ENCODE peak calls at places on chromosomes 16 and 17, in eight cellular contexts. One of them, this sample, is unnamed.

GRCh38 chr17:66684716-66685115 is 150.2 kb upstream of the CACNG5 start:
- DNase-seq in fibroblast of lung: no peak
- DNase-seq in Peyer's patch: no peak
- DNase-seq in Panc1: no peak
- DNase-seq in left ventricle myocardium inferior: no peak
- DNase-seq in CD8-positive, alpha-beta T cell: no peak
- DNase-seq in neural progenitor cell: no peak
- DNase-seq in gastrocnemius medialis: no peak
- DNase-seq in this sample: no peak

GRCh38 chr17:80511222-80512180 is 33.1 kb upstream of the RPTOR start:
- DNase-seq in fibroblast of lung: no peak
- DNase-seq in Peyer's patch: no peak
- DNase-seq in Panc1: no peak
- DNase-seq in left ventricle myocardium inferior: no peak
- DNase-seq in CD8-positive, alpha-beta T cell: no peak
- DNase-seq in neural progenitor cell: peak
- DNase-seq in gastrocnemius medialis: no peak
- DNase-seq in this sample: no peak

GRCh38 chr17:40309938-40310510 is 1.0 kb downstream of the RARA start:
- DNase-seq in fibroblast of lung: no peak
- DNase-seq in Peyer's patch: peak
- DNase-seq in Panc1: no peak
- DNase-seq in left ventricle myocardium inferior: peak
- DNase-seq in CD8-positive, alpha-beta T cell: no peak
- DNase-seq in neural progenitor cell: no peak
- DNase-seq in gastrocnemius medialis: peak
- DNase-seq in this sample: no peak

GRCh38 chr16:59213952-59214351 is 479.8 kb upstream of the GOT2 start:
- DNase-seq in fibroblast of lung: peak
- DNase-seq in Peyer's patch: no peak
- DNase-seq in Panc1: no peak
- DNase-seq in left ventricle myocardium inferior: no peak
- DNase-seq in CD8-positive, alpha-beta T cell: no peak
- DNase-seq in neural progenitor cell: no peak
- DNase-seq in gastrocnemius medialis: no peak
- DNase-seq in this sample: no peak

GRCh38 chr17:33291248-33292183 is 1.6 kb downstream of the ASIC2 start:
- DNase-seq in fibroblast of lung: peak
- DNase-seq in Peyer's patch: peak
- DNase-seq in Panc1: no peak
- DNase-seq in left ventricle myocardium inferior: no peak
- DNase-seq in CD8-positive, alpha-beta T cell: no peak
- DNase-seq in neural progenitor cell: peak
- DNase-seq in gastrocnemius medialis: no peak
- DNase-seq in this sample: no peak

GRCh38 chr16:87404764-87405625 is 12.9 kb downstream of the MAP1LC3B start:
- DNase-seq in fibroblast of lung: no peak
- DNase-seq in Peyer's patch: no peak
- DNase-seq in Panc1: no peak
- DNase-seq in left ventricle myocardium inferior: peak
- DNase-seq in CD8-positive, alpha-beta T cell: no peak
- DNase-seq in neural progenitor cell: no peak
- DNase-seq in gastrocnemius medialis: no peak
- DNase-seq in this sample: no peak

GRCh38 chr17:53353919-53354351 is 468.8 kb upstream of the KIF2B start:
- DNase-seq in fibroblast of lung: peak
- DNase-seq in Peyer's patch: no peak
- DNase-seq in Panc1: no peak
- DNase-seq in left ventricle myocardium inferior: no peak
- DNase-seq in CD8-positive, alpha-beta T cell: no peak
- DNase-seq in neural progenitor cell: no peak
- DNase-seq in gastrocnemius medialis: no peak
- DNase-seq in this sample: no peak

GRCh38 chr17:7560172-7561027 is 1.3 kb upstream of the SENP3 start:
- DNase-seq in fibroblast of lung: peak
- DNase-seq in Peyer's patch: peak
- DNase-seq in Panc1: no peak
- DNase-seq in left ventricle myocardium inferior: peak
- DNase-seq in CD8-positive, alpha-beta T cell: no peak
- DNase-seq in neural progenitor cell: peak
- DNase-seq in gastrocnemius medialis: peak
- DNase-seq in this sample: peak

GRCh38 chr17:16283705-16284104 is 66.7 kb downstream of the PIGL start:
- DNase-seq in fibroblast of lung: peak
- DNase-seq in Peyer's patch: no peak
- DNase-seq in Panc1: no peak
- DNase-seq in left ventricle myocardium inferior: no peak
- DNase-seq in CD8-positive, alpha-beta T cell: no peak
- DNase-seq in neural progenitor cell: no peak
- DNase-seq in gastrocnemius medialis: no peak
- DNase-seq in this sample: no peak

GRCh38 chr16:58198739-58199411 is 969 bp upstream of the CSNK2A2 start:
- DNase-seq in fibroblast of lung: no peak
- DNase-seq in Peyer's patch: no peak
- DNase-seq in Panc1: no peak
- DNase-seq in left ventricle myocardium inferior: no peak
- DNase-seq in CD8-positive, alpha-beta T cell: no peak
- DNase-seq in neural progenitor cell: no peak
- DNase-seq in gastrocnemius medialis: no peak
- DNase-seq in this sample: no peak

GRCh38 chr17:3994221-3994576 is 30.0 kb upstream of the ATP2A3 start:
- DNase-seq in fibroblast of lung: no peak
- DNase-seq in Peyer's patch: peak
- DNase-seq in Panc1: no peak
- DNase-seq in left ventricle myocardium inferior: no peak
- DNase-seq in CD8-positive, alpha-beta T cell: no peak
- DNase-seq in neural progenitor cell: no peak
- DNase-seq in gastrocnemius medialis: no peak
- DNase-seq in this sample: no peak

GRCh38 chr17:7035591-7036368 is at the start of gene SLC16A13:
- DNase-seq in fibroblast of lung: peak
- DNase-seq in Peyer's patch: peak
- DNase-seq in Panc1: peak
- DNase-seq in left ventricle myocardium inferior: peak
- DNase-seq in CD8-positive, alpha-beta T cell: peak
- DNase-seq in neural progenitor cell: peak
- DNase-seq in gastrocnemius medialis: peak
- DNase-seq in this sample: peak

GRCh38 chr17:44355642-44356099 is 8.0 kb downstream of the FAM171A2 start:
- DNase-seq in fibroblast of lung: no peak
- DNase-seq in Peyer's patch: no peak
- DNase-seq in Panc1: no peak
- DNase-seq in left ventricle myocardium inferior: no peak
- DNase-seq in CD8-positive, alpha-beta T cell: no peak
- DNase-seq in neural progenitor cell: no peak
- DNase-seq in gastrocnemius medialis: no peak
- DNase-seq in this sample: no peak

GRCh38 chr17:21012736-21013135 is 30.1 kb downstream of the USP22 start:
- DNase-seq in fibroblast of lung: no peak
- DNase-seq in Peyer's patch: no peak
- DNase-seq in Panc1: no peak
- DNase-seq in left ventricle myocardium inferior: no peak
- DNase-seq in CD8-positive, alpha-beta T cell: no peak
- DNase-seq in neural progenitor cell: no peak
- DNase-seq in gastrocnemius medialis: no peak
- DNase-seq in this sample: no peak

GRCh38 chr16:85628651-85629050 is 15.5 kb downstream of the GSE1 start:
- DNase-seq in fibroblast of lung: no peak
- DNase-seq in Peyer's patch: no peak
- DNase-seq in Panc1: no peak
- DNase-seq in left ventricle myocardium inferior: no peak
- DNase-seq in CD8-positive, alpha-beta T cell: no peak
- DNase-seq in neural progenitor cell: no peak
- DNase-seq in gastrocnemius medialis: no peak
- DNase-seq in this sample: no peak

GRCh38 chr17:58279736-58280479 is 827 bp downstream of the MPO start:
- DNase-seq in fibroblast of lung: no peak
- DNase-seq in Peyer's patch: no peak
- DNase-seq in Panc1: no peak
- DNase-seq in left ventricle myocardium inferior: no peak
- DNase-seq in CD8-positive, alpha-beta T cell: no peak
- DNase-seq in neural progenitor cell: no peak
- DNase-seq in gastrocnemius medialis: no peak
- DNase-seq in this sample: no peak

GRCh38 chr17:79811036-79811887 is 14.4 kb upstream of the CBX8 start:
- DNase-seq in fibroblast of lung: no peak
- DNase-seq in Peyer's patch: no peak
- DNase-seq in Panc1: no peak
- DNase-seq in left ventricle myocardium inferior: no peak
- DNase-seq in CD8-positive, alpha-beta T cell: no peak
- DNase-seq in neural progenitor cell: peak
- DNase-seq in gastrocnemius medialis: no peak
- DNase-seq in this sample: no peak

GRCh38 chr16:52557236-52557635 is 10.3 kb upstream of the TOX3 start:
- DNase-seq in fibroblast of lung: no peak
- DNase-seq in Peyer's patch: peak
- DNase-seq in Panc1: no peak
- DNase-seq in left ventricle myocardium inferior: no peak
- DNase-seq in CD8-positive, alpha-beta T cell: no peak
- DNase-seq in neural progenitor cell: no peak
- DNase-seq in gastrocnemius medialis: no peak
- DNase-seq in this sample: no peak

GRCh38 chr16:73050115-73051099 is 2.5 kb upstream of the ZFHX3 start:
- DNase-seq in fibroblast of lung: no peak
- DNase-seq in Peyer's patch: no peak
- DNase-seq in Panc1: no peak
- DNase-seq in left ventricle myocardium inferior: no peak
- DNase-seq in CD8-positive, alpha-beta T cell: no peak
- DNase-seq in neural progenitor cell: no peak
- DNase-seq in gastrocnemius medialis: peak
- DNase-seq in this sample: no peak
- H3K27ac ChIP-seq in fibroblast of lung: peak
- H3K27ac ChIP-seq in Peyer's patch: peak
- H3K27ac ChIP-seq in Panc1: peak
- H3K27ac ChIP-seq in left ventricle myocardium inferior: peak
- H3K27ac ChIP-seq in CD8-positive, alpha-beta T cell: no peak
- H3K27ac ChIP-seq in neural progenitor cell: no peak
- H3K27ac ChIP-seq in gastrocnemius medialis: peak
- H3K27ac ChIP-seq in this sample: no peak

DNA sequence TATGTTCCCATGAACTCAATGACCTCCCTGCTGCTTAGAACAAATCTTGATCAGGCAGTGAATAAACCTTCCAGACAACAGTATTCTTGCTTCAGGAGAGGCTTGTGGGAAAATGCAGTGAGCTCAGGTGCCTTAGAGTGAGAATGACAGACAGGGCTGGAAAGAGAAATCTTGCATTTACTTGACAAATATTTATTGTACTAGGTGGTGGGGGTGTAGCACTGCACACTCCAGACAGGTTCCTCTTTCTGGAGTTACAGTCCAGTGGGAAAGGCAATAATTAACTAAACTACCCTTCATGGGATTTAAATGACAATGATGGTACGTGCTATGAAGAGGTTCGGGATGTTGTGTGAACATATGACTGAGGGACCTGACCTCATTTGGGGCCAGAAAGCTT is 182.9 kb downstream of the SHISA9 start:
- DNase-seq in fibroblast of lung: no peak
- DNase-seq in Peyer's patch: no peak
- DNase-seq in Panc1: no peak
- DNase-seq in left ventricle myocardium inferior: no peak
- DNase-seq in CD8-positive, alpha-beta T cell: no peak
- DNase-seq in neural progenitor cell: no peak
- DNase-seq in gastrocnemius medialis: no peak
- DNase-seq in this sample: no peak
- H3K27ac ChIP-seq in fibroblast of lung: no peak
- H3K27ac ChIP-seq in Peyer's patch: no peak
- H3K27ac ChIP-seq in Panc1: no peak
- H3K27ac ChIP-seq in left ventricle myocardium inferior: no peak
- H3K27ac ChIP-seq in CD8-positive, alpha-beta T cell: no peak
- H3K27ac ChIP-seq in neural progenitor cell: no peak
- H3K27ac ChIP-seq in gastrocnemius medialis: no peak
- H3K27ac ChIP-seq in this sample: no peak

DNA sequence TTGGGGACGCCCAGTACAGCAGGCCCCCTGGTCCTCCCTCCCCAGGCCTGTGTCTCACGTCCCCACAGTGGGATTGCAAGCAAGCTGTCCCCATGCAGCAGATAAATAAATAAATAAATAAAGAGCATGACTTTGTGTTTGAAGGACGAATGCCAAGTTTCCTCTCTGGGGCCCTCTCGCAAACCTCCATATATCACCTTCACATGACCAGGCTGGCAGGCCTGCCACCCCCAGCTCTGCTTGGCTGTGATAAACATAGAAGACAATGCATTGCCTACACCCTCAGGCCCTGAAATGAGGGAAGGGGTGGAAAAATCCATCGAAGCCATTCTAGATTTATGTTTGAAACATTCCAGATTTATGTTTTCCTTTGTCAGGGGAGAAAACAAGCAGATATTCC is 107.3 kb downstream of the CCT6B start:
- DNase-seq in fibroblast of lung: no peak
- DNase-seq in Peyer's patch: no peak
- DNase-seq in Panc1: no peak
- DNase-seq in left ventricle myocardium inferior: no peak
- DNase-seq in CD8-positive, alpha-beta T cell: no peak
- DNase-seq in neural progenitor cell: no peak
- DNase-seq in gastrocnemius medialis: no peak
- DNase-seq in this sample: no peak
- H3K27ac ChIP-seq in fibroblast of lung: no peak
- H3K27ac ChIP-seq in Peyer's patch: no peak
- H3K27ac ChIP-seq in Panc1: no peak
- H3K27ac ChIP-seq in left ventricle myocardium inferior: no peak
- H3K27ac ChIP-seq in CD8-positive, alpha-beta T cell: no peak
- H3K27ac ChIP-seq in neural progenitor cell: no peak
- H3K27ac ChIP-seq in gastrocnemius medialis: no peak
- H3K27ac ChIP-seq in this sample: no peak

GRCh38 chr17:15274017-15274416 is 8.9 kb upstream of the PMP22 start:
- DNase-seq in fibroblast of lung: peak
- DNase-seq in Peyer's patch: no peak
- DNase-seq in Panc1: no peak
- DNase-seq in left ventricle myocardium inferior: no peak
- DNase-seq in CD8-positive, alpha-beta T cell: no peak
- DNase-seq in neural progenitor cell: no peak
- DNase-seq in gastrocnemius medialis: no peak
- DNase-seq in this sample: no peak
- H3K27ac ChIP-seq in fibroblast of lung: peak
- H3K27ac ChIP-seq in Peyer's patch: peak
- H3K27ac ChIP-seq in Panc1: no peak
- H3K27ac ChIP-seq in left ventricle myocardium inferior: no peak
- H3K27ac ChIP-seq in CD8-positive, alpha-beta T cell: no peak
- H3K27ac ChIP-seq in neural progenitor cell: no peak
- H3K27ac ChIP-seq in gastrocnemius medialis: peak
- H3K27ac ChIP-seq in this sample: no peak

This sample was measured in CD4-positive, alpha-beta T cell.